ENCODE peak calls at places on chromosomes 16 and 17, in nine cellular contexts. I, P, A, J, T, X, N, Q and G are unnamed samples.

GRCh38 chr16:72990003-72990521 is 57.9 kb downstream of the ZFHX3 start:
- DNase-seq in Q (no peak), X (no peak), N (no peak), P (peak), J (no peak), A (no peak), T (peak), I (no peak), G (peak)

GRCh38 chr16:30893082-30893743 is 664 bp downstream of the BCL7C start:
- DNase-seq in T (no peak), I (peak), P (no peak), Q (no peak), X (no peak), J (no peak), A (no peak), N (no peak), G (no peak)

GRCh38 chr17:44581868-44582267 is 24.6 kb downstream of the FZD2 start:
- DNase-seq in N (no peak), P (no peak), T (peak), J (no peak), A (no peak), I (no peak), X (no peak), Q (no peak), G (no peak)

GRCh38 chr16:64240586-64240985 is 881.3 kb downstream of the CDH11 start:
- DNase-seq in N (no peak), A (no peak), Q (no peak), X (no peak), J (no peak), I (no peak), T (peak), P (peak), G (peak)

GRCh38 chr17:40063915-40064531 is 1.3 kb downstream of the THRA start:
- DNase-seq in N (no peak), Q (no peak), T (no peak), A (no peak), J (no peak), I (no peak), P (no peak), X (no peak), G (no peak)

GRCh38 chr16:15946257-15947044 is 3.0 kb upstream of the ABCC1 start:
- DNase-seq in I (no peak), P (peak), Q (no peak), X (no peak), A (no peak), J (no peak), T (peak), N (no peak), G (peak)

GRCh38 chr16:3748307-3748706 is 31.0 kb upstream of the TRAP1 start:
- DNase-seq in T (no peak), X (no peak), I (no peak), Q (no peak), P (no peak), J (no peak), N (no peak), A (no peak), G (no peak)

GRCh38 chr17:42520540-42520951 is 15.5 kb upstream of the NAGLU start:
- DNase-seq in P (no peak), T (no peak), X (peak), I (peak), N (no peak), A (no peak), Q (no peak), J (no peak), G (no peak)

GRCh38 chr16:67666032-67666537 is 465 bp downstream of the ENKD1 start:
- DNase-seq in N (no peak), P (no peak), A (no peak), Q (no peak), I (no peak), T (peak), J (no peak), X (no peak), G (no peak)

GRCh38 chr17:76151896-76152454 is 10.9 kb upstream of the FOXJ1 start:
- DNase-seq in Q (no peak), P (no peak), T (no peak), J (no peak), I (peak), A (no peak), N (no peak), X (no peak), G (no peak)

GRCh38 chr16:11535494-11535893 is 51.2 kb downstream of the LITAF start:
- DNase-seq in J (no peak), A (no peak), N (no peak), P (no peak), I (no peak), Q (no peak), X (no peak), T (no peak), G (no peak)

GRCh38 chr16:82092711-82093110 is 57.7 kb downstream of the HSD17B2 start:
- DNase-seq in I (no peak), N (no peak), Q (no peak), P (no peak), X (no peak), J (no peak), A (no peak), T (no peak), G (peak)

GRCh38 chr17:35242158-35242804 is 591 bp upstream of the SLFN5 start:
- DNase-seq in Q (peak), I (peak), A (peak), J (peak), P (no peak), T (peak), N (peak), X (peak), G (peak)

GRCh38 chr16:10325783-10326543 is 59.9 kb upstream of the ATF7IP2 start:
- DNase-seq in Q (no peak), I (no peak), A (no peak), X (no peak), N (no peak), P (no peak), J (no peak), T (no peak), G (peak)

GRCh38 chr17:82006468-82007227 is 16.0 kb downstream of the CENPX start:
- DNase-seq in Q (no peak), T (peak), J (no peak), N (no peak), I (no peak), X (no peak), A (no peak), P (no peak), G (peak)

GRCh38 chr17:59327136-59327878 is 4.1 kb upstream of the YPEL2 start:
- DNase-seq in I (no peak), N (no peak), Q (no peak), J (no peak), A (no peak), P (no peak), X (no peak), T (peak), G (no peak)

GRCh38 chr17:78739331-78739853 is 42.7 kb downstream of the CYTH1 start:
- DNase-seq in N (no peak), I (no peak), A (no peak), X (no peak), J (no peak), Q (no peak), T (no peak), P (no peak), G (no peak)

GRCh38 chr16:85401917-85402766 is 211.0 kb upstream of the GSE1 start:
- DNase-seq in N (no peak), P (no peak), Q (no peak), I (no peak), J (no peak), X (no peak), T (no peak), A (no peak), G (no peak)

GRCh38 chr17:47252766-47253512 is 688 bp upstream of the ITGB3 start:
- DNase-seq in J (no peak), N (no peak), T (no peak), Q (no peak), X (no peak), P (no peak), A (no peak), I (no peak), G (no peak)

GRCh38 chr16:19375561-19376158 is 42.0 kb upstream of the TMC5 start:
- DNase-seq in A (peak), P (peak), N (no peak), X (peak), Q (peak), J (peak), T (peak), I (no peak), G (no peak)

GRCh38 chr17:39665642-39666221 is 583 bp downstream of the TCAP start:
- DNase-seq in N (no peak), T (no peak), J (no peak), Q (no peak), A (no peak), P (no peak), I (no peak), X (no peak), G (no peak)

GRCh38 chr16:87417511-87417910 is 25.4 kb downstream of the MAP1LC3B start:
- DNase-seq in X (no peak), J (no peak), A (no peak), Q (no peak), P (no peak), I (no peak), T (no peak), N (no peak), G (no peak)

GRCh38 chr16:64711596-64711995 is 410.3 kb downstream of the CDH11 start:
- DNase-seq in N (no peak), T (no peak), P (no peak), J (no peak), I (no peak), A (no peak), X (no peak), Q (no peak), G (peak)

GRCh38 chr16:2150418-2151187 is 2.2 kb downstream of the RAB26 start:
- DNase-seq in N (no peak), A (no peak), J (no peak), Q (no peak), X (no peak), P (no peak), T (peak), I (no peak), G (peak)

GRCh38 chr16:89007371-89008249 is 30.6 kb upstream of the CBFA2T3 start:
- DNase-seq in N (no peak), P (no peak), I (no peak), T (no peak), X (no peak), A (no peak), Q (no peak), J (no peak), G (no peak)

GRCh38 chr16:69179255-69180010 is 7.5 kb upstream of the SNTB2 start:
- DNase-seq in Q (no peak), A (no peak), P (peak), I (no peak), T (peak), N (no peak), X (no peak), J (no peak), G (peak)

GRCh38 chr16:28486266-28486665 is 5.6 kb downstream of the CLN3 start:
- DNase-seq in P (no peak), X (no peak), A (no peak), N (no peak), J (no peak), T (no peak), I (no peak), Q (no peak), G (no peak)

GRCh38 chr16:8568231-8568617 is 22.1 kb downstream of the TMEM114 start:
- DNase-seq in I (no peak), J (no peak), Q (no peak), N (no peak), P (no peak), X (no peak), A (peak), T (no peak), G (peak)

GRCh38 chr16:2296662-2297505 is 29.0 kb upstream of the RNPS1 start:
- DNase-seq in A (no peak), I (no peak), P (no peak), T (peak), X (no peak), N (no peak), Q (no peak), J (no peak), G (no peak)